ENCODE peak calls at places on chromosomes 2 and 18, in six cellular contexts. One of them, this sample, is unnamed.

GRCh38 chr2:100974712-100975520 is 27.2 kb upstream of the RPL31 start:
- DNase-seq in activated CD4-positive, alpha-beta memory T cell treated with anti-CD3 and anti-CD28 coated beads for 36 hours: no peak
- DNase-seq in type B pancreatic cell: no peak
- DNase-seq in NCI-H524: no peak
- DNase-seq in stimulated activated CD8-positive, alpha-beta memory T cell treated with anti-CD3 and anti-CD28 coated beads, Interleukin-15, amount 100 ng/mL, for 24 hours: no peak
- DNase-seq in effector memory CD4-positive, alpha-beta T cell: no peak
- DNase-seq in this sample: no peak

GRCh38 chr2:20365249-20365817 is 14.7 kb upstream of the PUM2 start:
- DNase-seq in activated CD4-positive, alpha-beta memory T cell treated with anti-CD3 and anti-CD28 coated beads for 36 hours: peak
- DNase-seq in type B pancreatic cell: no peak
- DNase-seq in NCI-H524: no peak
- DNase-seq in stimulated activated CD8-positive, alpha-beta memory T cell treated with anti-CD3 and anti-CD28 coated beads, Interleukin-15, amount 100 ng/mL, for 24 hours: no peak
- DNase-seq in effector memory CD4-positive, alpha-beta T cell: no peak
- DNase-seq in this sample: no peak

GRCh38 chr2:120885311-120885710 is 149.6 kb downstream of the GLI2 start:
- DNase-seq in activated CD4-positive, alpha-beta memory T cell treated with anti-CD3 and anti-CD28 coated beads for 36 hours: no peak
- DNase-seq in type B pancreatic cell: no peak
- DNase-seq in NCI-H524: peak
- DNase-seq in stimulated activated CD8-positive, alpha-beta memory T cell treated with anti-CD3 and anti-CD28 coated beads, Interleukin-15, amount 100 ng/mL, for 24 hours: no peak
- DNase-seq in effector memory CD4-positive, alpha-beta T cell: no peak
- DNase-seq in this sample: no peak

GRCh38 chr2:12979066-12979465 is 262.3 kb downstream of the TRIB2 start:
- DNase-seq in activated CD4-positive, alpha-beta memory T cell treated with anti-CD3 and anti-CD28 coated beads for 36 hours: no peak
- DNase-seq in type B pancreatic cell: no peak
- DNase-seq in NCI-H524: no peak
- DNase-seq in stimulated activated CD8-positive, alpha-beta memory T cell treated with anti-CD3 and anti-CD28 coated beads, Interleukin-15, amount 100 ng/mL, for 24 hours: no peak
- DNase-seq in effector memory CD4-positive, alpha-beta T cell: no peak
- DNase-seq in this sample: no peak

GRCh38 chr2:121284424-121285076 is 452 bp downstream of the TFCP2L1 start:
- DNase-seq in activated CD4-positive, alpha-beta memory T cell treated with anti-CD3 and anti-CD28 coated beads for 36 hours: no peak
- DNase-seq in type B pancreatic cell: no peak
- DNase-seq in NCI-H524: peak
- DNase-seq in stimulated activated CD8-positive, alpha-beta memory T cell treated with anti-CD3 and anti-CD28 coated beads, Interleukin-15, amount 100 ng/mL, for 24 hours: no peak
- DNase-seq in effector memory CD4-positive, alpha-beta T cell: no peak
- DNase-seq in this sample: no peak

GRCh38 chr2:70381235-70381634 is 79.4 kb upstream of the FAM136A start:
- DNase-seq in activated CD4-positive, alpha-beta memory T cell treated with anti-CD3 and anti-CD28 coated beads for 36 hours: no peak
- DNase-seq in type B pancreatic cell: no peak
- DNase-seq in NCI-H524: no peak
- DNase-seq in stimulated activated CD8-positive, alpha-beta memory T cell treated with anti-CD3 and anti-CD28 coated beads, Interleukin-15, amount 100 ng/mL, for 24 hours: no peak
- DNase-seq in effector memory CD4-positive, alpha-beta T cell: no peak
- DNase-seq in this sample: no peak

GRCh38 chr2:219527076-219527394 is 12.8 kb downstream of the ASIC4 start:
- DNase-seq in activated CD4-positive, alpha-beta memory T cell treated with anti-CD3 and anti-CD28 coated beads for 36 hours: no peak
- DNase-seq in type B pancreatic cell: no peak
- DNase-seq in NCI-H524: no peak
- DNase-seq in stimulated activated CD8-positive, alpha-beta memory T cell treated with anti-CD3 and anti-CD28 coated beads, Interleukin-15, amount 100 ng/mL, for 24 hours: no peak
- DNase-seq in effector memory CD4-positive, alpha-beta T cell: no peak
- DNase-seq in this sample: no peak

GRCh38 chr2:148812306-148812705 is 62.7 kb upstream of the KIF5C start:
- DNase-seq in activated CD4-positive, alpha-beta memory T cell treated with anti-CD3 and anti-CD28 coated beads for 36 hours: no peak
- DNase-seq in type B pancreatic cell: no peak
- DNase-seq in NCI-H524: no peak
- DNase-seq in stimulated activated CD8-positive, alpha-beta memory T cell treated with anti-CD3 and anti-CD28 coated beads, Interleukin-15, amount 100 ng/mL, for 24 hours: no peak
- DNase-seq in effector memory CD4-positive, alpha-beta T cell: no peak
- DNase-seq in this sample: no peak

GRCh38 chr2:152950125-152950524 is 231.7 kb downstream of the ARL6IP6 start:
- DNase-seq in activated CD4-positive, alpha-beta memory T cell treated with anti-CD3 and anti-CD28 coated beads for 36 hours: no peak
- DNase-seq in type B pancreatic cell: no peak
- DNase-seq in NCI-H524: no peak
- DNase-seq in stimulated activated CD8-positive, alpha-beta memory T cell treated with anti-CD3 and anti-CD28 coated beads, Interleukin-15, amount 100 ng/mL, for 24 hours: no peak
- DNase-seq in effector memory CD4-positive, alpha-beta T cell: no peak
- DNase-seq in this sample: no peak

GRCh38 chr2:133262888-133263287 is 305.4 kb downstream of the NCKAP5 start:
- DNase-seq in activated CD4-positive, alpha-beta memory T cell treated with anti-CD3 and anti-CD28 coated beads for 36 hours: no peak
- DNase-seq in type B pancreatic cell: no peak
- DNase-seq in NCI-H524: peak
- DNase-seq in stimulated activated CD8-positive, alpha-beta memory T cell treated with anti-CD3 and anti-CD28 coated beads, Interleukin-15, amount 100 ng/mL, for 24 hours: no peak
- DNase-seq in effector memory CD4-positive, alpha-beta T cell: no peak
- DNase-seq in this sample: no peak

GRCh38 chr18:48952287-48953095 is 1.7 kb upstream of the SMAD7 start:
- DNase-seq in activated CD4-positive, alpha-beta memory T cell treated with anti-CD3 and anti-CD28 coated beads for 36 hours: peak
- DNase-seq in type B pancreatic cell: peak
- DNase-seq in NCI-H524: peak
- DNase-seq in stimulated activated CD8-positive, alpha-beta memory T cell treated with anti-CD3 and anti-CD28 coated beads, Interleukin-15, amount 100 ng/mL, for 24 hours: no peak
- DNase-seq in effector memory CD4-positive, alpha-beta T cell: peak
- DNase-seq in this sample: no peak

GRCh38 chr2:101697124-101697793 is at the start of gene MAP4K4:
- DNase-seq in activated CD4-positive, alpha-beta memory T cell treated with anti-CD3 and anti-CD28 coated beads for 36 hours: peak
- DNase-seq in type B pancreatic cell: peak
- DNase-seq in NCI-H524: peak
- DNase-seq in stimulated activated CD8-positive, alpha-beta memory T cell treated with anti-CD3 and anti-CD28 coated beads, Interleukin-15, amount 100 ng/mL, for 24 hours: peak
- DNase-seq in effector memory CD4-positive, alpha-beta T cell: peak
- DNase-seq in this sample: no peak

GRCh38 chr18:57743008-57743407 is 60.1 kb downstream of the ATP8B1 start:
- DNase-seq in activated CD4-positive, alpha-beta memory T cell treated with anti-CD3 and anti-CD28 coated beads for 36 hours: no peak
- DNase-seq in type B pancreatic cell: no peak
- DNase-seq in NCI-H524: no peak
- DNase-seq in stimulated activated CD8-positive, alpha-beta memory T cell treated with anti-CD3 and anti-CD28 coated beads, Interleukin-15, amount 100 ng/mL, for 24 hours: no peak
- DNase-seq in effector memory CD4-positive, alpha-beta T cell: no peak
- DNase-seq in this sample: peak

GRCh38 chr2:46351388-46352141 is 54.4 kb downstream of the EPAS1 start:
- DNase-seq in activated CD4-positive, alpha-beta memory T cell treated with anti-CD3 and anti-CD28 coated beads for 36 hours: peak
- DNase-seq in type B pancreatic cell: no peak
- DNase-seq in NCI-H524: no peak
- DNase-seq in stimulated activated CD8-positive, alpha-beta memory T cell treated with anti-CD3 and anti-CD28 coated beads, Interleukin-15, amount 100 ng/mL, for 24 hours: peak
- DNase-seq in effector memory CD4-positive, alpha-beta T cell: peak
- DNase-seq in this sample: no peak

GRCh38 chr2:231920795-231921194 is 5.4 kb downstream of the NPPC start:
- DNase-seq in activated CD4-positive, alpha-beta memory T cell treated with anti-CD3 and anti-CD28 coated beads for 36 hours: no peak
- DNase-seq in type B pancreatic cell: no peak
- DNase-seq in NCI-H524: no peak
- DNase-seq in stimulated activated CD8-positive, alpha-beta memory T cell treated with anti-CD3 and anti-CD28 coated beads, Interleukin-15, amount 100 ng/mL, for 24 hours: no peak
- DNase-seq in effector memory CD4-positive, alpha-beta T cell: no peak
- DNase-seq in this sample: no peak

GRCh38 chr2:197248623-197249022 is 62.0 kb downstream of the ANKRD44 start:
- DNase-seq in activated CD4-positive, alpha-beta memory T cell treated with anti-CD3 and anti-CD28 coated beads for 36 hours: peak
- DNase-seq in type B pancreatic cell: no peak
- DNase-seq in NCI-H524: no peak
- DNase-seq in stimulated activated CD8-positive, alpha-beta memory T cell treated with anti-CD3 and anti-CD28 coated beads, Interleukin-15, amount 100 ng/mL, for 24 hours: no peak
- DNase-seq in effector memory CD4-positive, alpha-beta T cell: no peak
- DNase-seq in this sample: no peak

GRCh38 chr2:15940661-15941482 is 522 bp downstream of the MYCN start:
- DNase-seq in activated CD4-positive, alpha-beta memory T cell treated with anti-CD3 and anti-CD28 coated beads for 36 hours: no peak
- DNase-seq in type B pancreatic cell: no peak
- DNase-seq in NCI-H524: peak
- DNase-seq in stimulated activated CD8-positive, alpha-beta memory T cell treated with anti-CD3 and anti-CD28 coated beads, Interleukin-15, amount 100 ng/mL, for 24 hours: no peak
- DNase-seq in effector memory CD4-positive, alpha-beta T cell: no peak
- DNase-seq in this sample: no peak

GRCh38 chr2:196971574-196972279 is 45.2 kb upstream of the PGAP1 start:
- DNase-seq in activated CD4-positive, alpha-beta memory T cell treated with anti-CD3 and anti-CD28 coated beads for 36 hours: peak
- DNase-seq in type B pancreatic cell: no peak
- DNase-seq in NCI-H524: no peak
- DNase-seq in stimulated activated CD8-positive, alpha-beta memory T cell treated with anti-CD3 and anti-CD28 coated beads, Interleukin-15, amount 100 ng/mL, for 24 hours: no peak
- DNase-seq in effector memory CD4-positive, alpha-beta T cell: no peak
- DNase-seq in this sample: no peak

GRCh38 chr2:25328152-25329085 is 13.3 kb downstream of the DNMT3A start:
- DNase-seq in activated CD4-positive, alpha-beta memory T cell treated with anti-CD3 and anti-CD28 coated beads for 36 hours: no peak
- DNase-seq in type B pancreatic cell: no peak
- DNase-seq in NCI-H524: no peak
- DNase-seq in stimulated activated CD8-positive, alpha-beta memory T cell treated with anti-CD3 and anti-CD28 coated beads, Interleukin-15, amount 100 ng/mL, for 24 hours: no peak
- DNase-seq in effector memory CD4-positive, alpha-beta T cell: no peak
- DNase-seq in this sample: no peak

GRCh38 chr2:383888-384287 is 96.0 kb upstream of the ALKAL2 start:
- DNase-seq in activated CD4-positive, alpha-beta memory T cell treated with anti-CD3 and anti-CD28 coated beads for 36 hours: no peak
- DNase-seq in type B pancreatic cell: no peak
- DNase-seq in NCI-H524: no peak
- DNase-seq in stimulated activated CD8-positive, alpha-beta memory T cell treated with anti-CD3 and anti-CD28 coated beads, Interleukin-15, amount 100 ng/mL, for 24 hours: no peak
- DNase-seq in effector memory CD4-positive, alpha-beta T cell: no peak
- DNase-seq in this sample: no peak

GRCh38 chr2:30362468-30363081 is 84.5 kb upstream of the LCLAT1 start:
- DNase-seq in activated CD4-positive, alpha-beta memory T cell treated with anti-CD3 and anti-CD28 coated beads for 36 hours: no peak
- DNase-seq in type B pancreatic cell: no peak
- DNase-seq in NCI-H524: no peak
- DNase-seq in stimulated activated CD8-positive, alpha-beta memory T cell treated with anti-CD3 and anti-CD28 coated beads, Interleukin-15, amount 100 ng/mL, for 24 hours: no peak
- DNase-seq in effector memory CD4-positive, alpha-beta T cell: no peak
- DNase-seq in this sample: no peak

GRCh38 chr18:48027401-48027931 is 97.0 kb upstream of the SMAD2 start:
- DNase-seq in activated CD4-positive, alpha-beta memory T cell treated with anti-CD3 and anti-CD28 coated beads for 36 hours: no peak
- DNase-seq in type B pancreatic cell: no peak
- DNase-seq in NCI-H524: no peak
- DNase-seq in stimulated activated CD8-positive, alpha-beta memory T cell treated with anti-CD3 and anti-CD28 coated beads, Interleukin-15, amount 100 ng/mL, for 24 hours: no peak
- DNase-seq in effector memory CD4-positive, alpha-beta T cell: no peak
- DNase-seq in this sample: no peak

GRCh38 chr2:75513616-75514170 is 47.0 kb downstream of the EVA1A start:
- DNase-seq in activated CD4-positive, alpha-beta memory T cell treated with anti-CD3 and anti-CD28 coated beads for 36 hours: no peak
- DNase-seq in type B pancreatic cell: no peak
- DNase-seq in NCI-H524: no peak
- DNase-seq in stimulated activated CD8-positive, alpha-beta memory T cell treated with anti-CD3 and anti-CD28 coated beads, Interleukin-15, amount 100 ng/mL, for 24 hours: no peak
- DNase-seq in effector memory CD4-positive, alpha-beta T cell: no peak
- DNase-seq in this sample: no peak

GRCh38 chr2:170783549-170783948 is 13.4 kb downstream of the ERICH2 start:
- DNase-seq in activated CD4-positive, alpha-beta memory T cell treated with anti-CD3 and anti-CD28 coated beads for 36 hours: no peak
- DNase-seq in type B pancreatic cell: no peak
- DNase-seq in NCI-H524: no peak
- DNase-seq in stimulated activated CD8-positive, alpha-beta memory T cell treated with anti-CD3 and anti-CD28 coated beads, Interleukin-15, amount 100 ng/mL, for 24 hours: no peak
- DNase-seq in effector memory CD4-positive, alpha-beta T cell: no peak
- DNase-seq in this sample: no peak